ENCODE peak calls at places on chromosomes 2 and 18, in ten cellular contexts. One of them, this sample, is unnamed.

GRCh38 chr2:105150231-105150630 is 91.3 kb upstream of the GPR45 start:
- DNase-seq in CD4-positive, alpha-beta memory T cell: no peak
- DNase-seq in CD4-positive, alpha-beta T cell: no peak
- DNase-seq in lower lobe of right lung: no peak
- DNase-seq in suprapubic skin: no peak
- DNase-seq in uterus: no peak
- DNase-seq in tibial nerve: no peak
- DNase-seq in caudate nucleus: no peak
- DNase-seq in A549: no peak
- DNase-seq in iPS DF 6.9: no peak
- DNase-seq in this sample: no peak

GRCh38 chr18:25233582-25234362 is 118.2 kb downstream of the ZNF521 start:
- DNase-seq in CD4-positive, alpha-beta memory T cell: no peak
- DNase-seq in CD4-positive, alpha-beta T cell: no peak
- DNase-seq in lower lobe of right lung: no peak
- DNase-seq in suprapubic skin: no peak
- DNase-seq in uterus: no peak
- DNase-seq in tibial nerve: peak
- DNase-seq in caudate nucleus: no peak
- DNase-seq in A549: no peak
- DNase-seq in iPS DF 6.9: no peak
- DNase-seq in this sample: no peak

GRCh38 chr18:9380571-9381390 is 46.2 kb downstream of the TWSG1 start:
- DNase-seq in CD4-positive, alpha-beta memory T cell: no peak
- DNase-seq in CD4-positive, alpha-beta T cell: no peak
- DNase-seq in lower lobe of right lung: no peak
- DNase-seq in suprapubic skin: no peak
- DNase-seq in uterus: no peak
- DNase-seq in tibial nerve: no peak
- DNase-seq in caudate nucleus: no peak
- DNase-seq in A549: no peak
- DNase-seq in iPS DF 6.9: no peak
- DNase-seq in this sample: no peak

GRCh38 chr2:101023327-101024107 is 21.4 kb downstream of the RPL31 start:
- DNase-seq in CD4-positive, alpha-beta memory T cell: no peak
- DNase-seq in CD4-positive, alpha-beta T cell: no peak
- DNase-seq in lower lobe of right lung: no peak
- DNase-seq in suprapubic skin: no peak
- DNase-seq in uterus: no peak
- DNase-seq in tibial nerve: no peak
- DNase-seq in caudate nucleus: no peak
- DNase-seq in A549: no peak
- DNase-seq in iPS DF 6.9: no peak
- DNase-seq in this sample: no peak

GRCh38 chr2:136407952-136408318 is 290.0 kb upstream of the CXCR4 start:
- DNase-seq in CD4-positive, alpha-beta memory T cell: no peak
- DNase-seq in CD4-positive, alpha-beta T cell: no peak
- DNase-seq in lower lobe of right lung: no peak
- DNase-seq in suprapubic skin: no peak
- DNase-seq in uterus: no peak
- DNase-seq in tibial nerve: no peak
- DNase-seq in caudate nucleus: no peak
- DNase-seq in A549: no peak
- DNase-seq in iPS DF 6.9: no peak
- DNase-seq in this sample: peak

GRCh38 chr2:239555566-239555895 is 154.7 kb upstream of the HDAC4 start:
- DNase-seq in CD4-positive, alpha-beta memory T cell: no peak
- DNase-seq in CD4-positive, alpha-beta T cell: no peak
- DNase-seq in lower lobe of right lung: no peak
- DNase-seq in suprapubic skin: no peak
- DNase-seq in uterus: no peak
- DNase-seq in tibial nerve: no peak
- DNase-seq in caudate nucleus: no peak
- DNase-seq in A549: no peak
- DNase-seq in iPS DF 6.9: no peak
- DNase-seq in this sample: no peak

GRCh38 chr2:209638346-209638745 is 133.3 kb upstream of the UNC80 start:
- DNase-seq in CD4-positive, alpha-beta memory T cell: no peak
- DNase-seq in CD4-positive, alpha-beta T cell: no peak
- DNase-seq in lower lobe of right lung: no peak
- DNase-seq in suprapubic skin: no peak
- DNase-seq in uterus: no peak
- DNase-seq in tibial nerve: no peak
- DNase-seq in caudate nucleus: no peak
- DNase-seq in A549: peak
- DNase-seq in iPS DF 6.9: no peak
- DNase-seq in this sample: no peak

GRCh38 chr18:32469190-32469611 is 1.5 kb downstream of the GAREM1 start:
- DNase-seq in CD4-positive, alpha-beta memory T cell: no peak
- DNase-seq in CD4-positive, alpha-beta T cell: no peak
- DNase-seq in lower lobe of right lung: peak
- DNase-seq in suprapubic skin: no peak
- DNase-seq in uterus: peak
- DNase-seq in tibial nerve: peak
- DNase-seq in caudate nucleus: peak
- DNase-seq in A549: peak
- DNase-seq in iPS DF 6.9: no peak
- DNase-seq in this sample: no peak

GRCh38 chr18:58781627-58782194 is 83.0 kb upstream of the ZNF532 start:
- DNase-seq in CD4-positive, alpha-beta memory T cell: peak
- DNase-seq in CD4-positive, alpha-beta T cell: peak
- DNase-seq in lower lobe of right lung: peak
- DNase-seq in suprapubic skin: peak
- DNase-seq in uterus: peak
- DNase-seq in tibial nerve: peak
- DNase-seq in caudate nucleus: peak
- DNase-seq in A549: peak
- DNase-seq in iPS DF 6.9: peak
- DNase-seq in this sample: no peak

GRCh38 chr2:80311304-80311703 is 6.8 kb upstream of the LRRTM1 start:
- DNase-seq in CD4-positive, alpha-beta memory T cell: no peak
- DNase-seq in CD4-positive, alpha-beta T cell: no peak
- DNase-seq in lower lobe of right lung: no peak
- DNase-seq in suprapubic skin: no peak
- DNase-seq in uterus: no peak
- DNase-seq in tibial nerve: no peak
- DNase-seq in caudate nucleus: no peak
- DNase-seq in A549: no peak
- DNase-seq in iPS DF 6.9: no peak
- DNase-seq in this sample: no peak

GRCh38 chr18:67980241-67980640 is 463.7 kb upstream of the DSEL start:
- DNase-seq in CD4-positive, alpha-beta memory T cell: no peak
- DNase-seq in CD4-positive, alpha-beta T cell: no peak
- DNase-seq in lower lobe of right lung: no peak
- DNase-seq in suprapubic skin: no peak
- DNase-seq in uterus: no peak
- DNase-seq in tibial nerve: no peak
- DNase-seq in caudate nucleus: no peak
- DNase-seq in A549: no peak
- DNase-seq in iPS DF 6.9: no peak
- DNase-seq in this sample: no peak

GRCh38 chr2:221817052-221817451 is 244.9 kb upstream of the EPHA4 start:
- DNase-seq in CD4-positive, alpha-beta memory T cell: no peak
- DNase-seq in CD4-positive, alpha-beta T cell: no peak
- DNase-seq in lower lobe of right lung: no peak
- DNase-seq in suprapubic skin: no peak
- DNase-seq in uterus: no peak
- DNase-seq in tibial nerve: no peak
- DNase-seq in caudate nucleus: peak
- DNase-seq in A549: no peak
- DNase-seq in iPS DF 6.9: no peak
- DNase-seq in this sample: no peak

GRCh38 chr2:179263460-179264237 is 983 bp downstream of the SESTD1 start:
- DNase-seq in CD4-positive, alpha-beta memory T cell: peak
- DNase-seq in CD4-positive, alpha-beta T cell: peak
- DNase-seq in lower lobe of right lung: peak
- DNase-seq in suprapubic skin: peak
- DNase-seq in uterus: peak
- DNase-seq in tibial nerve: peak
- DNase-seq in caudate nucleus: peak
- DNase-seq in A549: peak
- DNase-seq in iPS DF 6.9: no peak
- DNase-seq in this sample: no peak

GRCh38 chr18:12839526-12840196 is 44.4 kb downstream of the PTPN2 start:
- DNase-seq in CD4-positive, alpha-beta memory T cell: peak
- DNase-seq in CD4-positive, alpha-beta T cell: no peak
- DNase-seq in lower lobe of right lung: no peak
- DNase-seq in suprapubic skin: no peak
- DNase-seq in uterus: no peak
- DNase-seq in tibial nerve: no peak
- DNase-seq in caudate nucleus: no peak
- DNase-seq in A549: no peak
- DNase-seq in iPS DF 6.9: no peak
- DNase-seq in this sample: no peak

GRCh38 chr18:3924455-3924854 is 474.5 kb downstream of the TGIF1 start:
- DNase-seq in CD4-positive, alpha-beta memory T cell: no peak
- DNase-seq in CD4-positive, alpha-beta T cell: no peak
- DNase-seq in lower lobe of right lung: no peak
- DNase-seq in suprapubic skin: no peak
- DNase-seq in uterus: no peak
- DNase-seq in tibial nerve: no peak
- DNase-seq in caudate nucleus: no peak
- DNase-seq in A549: no peak
- DNase-seq in iPS DF 6.9: no peak
- DNase-seq in this sample: no peak

GRCh38 chr2:172308253-172308935 is 119.0 kb upstream of the ITGA6 start:
- DNase-seq in CD4-positive, alpha-beta memory T cell: no peak
- DNase-seq in CD4-positive, alpha-beta T cell: no peak
- DNase-seq in lower lobe of right lung: no peak
- DNase-seq in suprapubic skin: no peak
- DNase-seq in uterus: no peak
- DNase-seq in tibial nerve: no peak
- DNase-seq in caudate nucleus: no peak
- DNase-seq in A549: no peak
- DNase-seq in iPS DF 6.9: no peak
- DNase-seq in this sample: no peak
- H3K27ac ChIP-seq in CD4-positive, alpha-beta memory T cell: no peak
- H3K27ac ChIP-seq in CD4-positive, alpha-beta T cell: no peak
- H3K27ac ChIP-seq in lower lobe of right lung: no peak
- H3K27ac ChIP-seq in suprapubic skin: no peak
- H3K27ac ChIP-seq in uterus: peak
- H3K27ac ChIP-seq in tibial nerve: peak
- H3K27ac ChIP-seq in caudate nucleus: no peak
- H3K27ac ChIP-seq in A549: no peak
- H3K27ac ChIP-seq in iPS DF 6.9: no peak
- H3K27ac ChIP-seq in this sample: no peak

DNA sequence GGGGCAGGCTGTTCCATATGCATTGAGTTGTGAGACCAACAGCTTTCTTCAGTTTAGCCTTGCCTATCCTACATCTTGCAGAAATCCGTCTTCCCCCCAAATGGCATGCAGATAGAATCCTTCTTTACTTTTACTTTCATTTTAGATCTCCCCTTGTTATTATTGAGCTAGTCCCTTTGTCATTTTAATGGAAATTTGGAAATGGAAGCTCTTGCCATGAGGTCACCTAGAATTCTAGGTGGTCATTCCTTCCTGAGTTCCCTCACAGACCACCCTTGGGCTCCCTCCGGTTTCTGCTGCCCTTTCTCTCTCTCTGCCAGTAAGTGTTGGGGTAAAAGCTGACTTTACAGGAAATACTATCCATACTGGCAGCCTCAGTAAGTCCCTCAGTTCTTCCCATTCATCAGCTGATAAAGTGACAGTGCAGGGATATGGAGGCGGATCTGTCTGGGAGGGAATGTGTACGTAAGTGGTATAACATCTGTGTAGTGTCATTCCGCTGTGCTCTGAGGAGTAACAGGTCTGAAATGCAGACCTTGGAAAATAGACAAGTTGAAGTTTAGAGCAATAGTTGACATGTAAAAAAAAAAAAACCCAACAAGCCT is 30.3 kb downstream of the ARHGAP25 start:
- DNase-seq in CD4-positive, alpha-beta memory T cell: no peak
- DNase-seq in CD4-positive, alpha-beta T cell: no peak
- DNase-seq in lower lobe of right lung: no peak
- DNase-seq in suprapubic skin: no peak
- DNase-seq in uterus: no peak
- DNase-seq in tibial nerve: no peak
- DNase-seq in caudate nucleus: no peak
- DNase-seq in A549: no peak
- DNase-seq in iPS DF 6.9: no peak
- DNase-seq in this sample: no peak
- H3K27ac ChIP-seq in CD4-positive, alpha-beta memory T cell: peak
- H3K27ac ChIP-seq in CD4-positive, alpha-beta T cell: peak
- H3K27ac ChIP-seq in lower lobe of right lung: peak
- H3K27ac ChIP-seq in suprapubic skin: no peak
- H3K27ac ChIP-seq in uterus: peak
- H3K27ac ChIP-seq in tibial nerve: no peak
- H3K27ac ChIP-seq in caudate nucleus: no peak
- H3K27ac ChIP-seq in A549: no peak
- H3K27ac ChIP-seq in iPS DF 6.9: no peak
- H3K27ac ChIP-seq in this sample: no peak

DNA sequence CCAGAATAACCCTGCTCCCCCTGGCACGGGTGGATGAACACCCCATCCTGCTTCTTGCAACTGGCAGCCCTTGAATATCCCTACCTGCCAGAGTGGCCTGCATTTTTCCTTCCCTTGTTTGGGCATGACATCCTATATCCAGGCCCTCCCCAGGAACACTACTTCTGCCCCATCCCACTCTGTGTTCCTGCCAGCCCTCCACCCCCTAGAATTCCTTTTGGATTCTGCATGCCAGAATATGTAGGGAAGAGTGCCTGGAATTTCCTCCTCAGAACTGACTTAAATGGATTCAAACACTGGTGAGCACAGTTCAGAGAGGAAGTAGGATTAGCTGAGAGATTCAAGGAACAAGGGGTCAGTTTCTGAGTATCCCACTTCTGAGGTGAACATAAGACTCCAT is 123.5 kb upstream of the PELI1 start:
- DNase-seq in CD4-positive, alpha-beta memory T cell: no peak
- DNase-seq in CD4-positive, alpha-beta T cell: no peak
- DNase-seq in lower lobe of right lung: no peak
- DNase-seq in suprapubic skin: no peak
- DNase-seq in uterus: no peak
- DNase-seq in tibial nerve: no peak
- DNase-seq in caudate nucleus: no peak
- DNase-seq in A549: no peak
- DNase-seq in iPS DF 6.9: no peak
- DNase-seq in this sample: no peak
- H3K27ac ChIP-seq in CD4-positive, alpha-beta memory T cell: no peak
- H3K27ac ChIP-seq in CD4-positive, alpha-beta T cell: no peak
- H3K27ac ChIP-seq in lower lobe of right lung: no peak
- H3K27ac ChIP-seq in suprapubic skin: no peak
- H3K27ac ChIP-seq in uterus: peak
- H3K27ac ChIP-seq in tibial nerve: no peak
- H3K27ac ChIP-seq in caudate nucleus: no peak
- H3K27ac ChIP-seq in A549: no peak
- H3K27ac ChIP-seq in iPS DF 6.9: peak
- H3K27ac ChIP-seq in this sample: peak

DNA sequence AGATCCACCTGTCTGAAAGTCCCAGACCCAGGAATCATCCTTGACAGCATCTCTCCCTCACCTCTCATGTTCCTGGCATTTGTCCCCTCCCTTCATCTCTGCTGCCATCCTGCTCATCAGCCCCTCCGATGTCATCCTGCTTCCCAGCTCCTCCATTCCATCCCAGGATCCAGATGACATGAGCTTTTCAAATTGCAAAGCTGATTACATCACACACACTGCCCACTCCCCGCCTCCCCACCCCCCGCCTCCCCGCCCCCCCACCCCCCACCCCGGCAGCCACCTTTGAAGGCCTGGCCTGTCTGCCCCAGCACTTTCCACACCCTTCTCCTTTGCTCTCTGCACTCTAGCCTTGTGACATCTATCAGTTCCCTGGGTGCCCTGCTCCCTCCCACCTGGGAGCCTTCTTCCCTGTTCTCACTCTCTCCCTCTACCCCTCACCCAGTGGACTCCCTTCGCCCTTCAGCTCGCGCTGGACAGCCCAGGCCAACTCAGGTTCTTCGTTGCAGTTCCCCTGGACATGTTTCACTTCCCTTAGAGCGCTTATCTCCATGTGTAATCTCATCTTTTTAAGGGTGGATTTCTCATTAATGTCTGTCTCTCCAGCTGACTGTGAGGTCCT is 61.5 kb downstream of the DNMT3A start:
- DNase-seq in CD4-positive, alpha-beta memory T cell: peak
- DNase-seq in CD4-positive, alpha-beta T cell: no peak
- DNase-seq in lower lobe of right lung: peak
- DNase-seq in suprapubic skin: no peak
- DNase-seq in uterus: no peak
- DNase-seq in tibial nerve: no peak
- DNase-seq in caudate nucleus: no peak
- DNase-seq in A549: no peak
- DNase-seq in iPS DF 6.9: no peak
- DNase-seq in this sample: no peak
- H3K27ac ChIP-seq in CD4-positive, alpha-beta memory T cell: no peak
- H3K27ac ChIP-seq in CD4-positive, alpha-beta T cell: no peak
- H3K27ac ChIP-seq in lower lobe of right lung: peak
- H3K27ac ChIP-seq in suprapubic skin: no peak
- H3K27ac ChIP-seq in uterus: peak
- H3K27ac ChIP-seq in tibial nerve: peak
- H3K27ac ChIP-seq in caudate nucleus: peak
- H3K27ac ChIP-seq in A549: no peak
- H3K27ac ChIP-seq in iPS DF 6.9: no peak
- H3K27ac ChIP-seq in this sample: peak